ENCODE peak calls at places on chromosomes 7 and 10, in five cellular contexts. Z is PC-9, M is dorsolateral prefrontal cortex, V is WERI-Rb-1, X is IMR-90. H is an unnamed sample.
A peak's percentile ranks its signal among the peaks of the same experiment; 100 is the strongest.

GRCh38 chr7:100173806-100174495 is 3.2 kb downstream of the GPC2 start:
- DNase-seq in Z (no peak), M (no peak), V (no peak), X (no peak), H (no peak)

GRCh38 chr7:91504919-91505318 is 240.7 kb downstream of the FZD1 start:
- DNase-seq in Z (no peak), M (no peak), V (no peak), X (no peak), H (no peak)

GRCh38 chr10:86301431-86301830 is 65.2 kb downstream of the GRID1 start:
- DNase-seq in Z (no peak), M (no peak), V (peak; percentile 0), X (no peak), H (no peak)

GRCh38 chr7:88337556-88337955 is 30.9 kb upstream of the STEAP4 start:
- DNase-seq in Z (no peak), M (no peak), V (no peak), X (peak; percentile 8), H (no peak)

GRCh38 chr10:4121531-4122380 is 336.7 kb upstream of the KLF6 start:
- DNase-seq in Z (no peak), M (no peak), V (no peak), X (no peak), H (no peak)

GRCh38 chr7:48090095-48090805 is 1.2 kb downstream of the UPP1 start:
- DNase-seq in Z (peak; percentile 47), M (no peak), V (no peak), X (peak; percentile 34), H (no peak)

GRCh38 chr10:127757033-127757432 is 20.0 kb downstream of the FOXI2 start:
- DNase-seq in Z (no peak), M (no peak), V (no peak), X (no peak), H (no peak)

GRCh38 chr10:23368816-23369640 is 24.4 kb upstream of the C10orf67 start:
- DNase-seq in Z (no peak), M (no peak), V (no peak), X (no peak), H (no peak)

GRCh38 chr10:103563231-103564115 is 70.0 kb downstream of the NEURL1 start:
- DNase-seq in Z (no peak), M (no peak), V (no peak), X (no peak), H (no peak)

GRCh38 chr7:128210590-128211570 is 30.2 kb upstream of the LEP start:
- DNase-seq in Z (no peak), M (no peak), V (no peak), X (no peak), H (no peak)

GRCh38 chr7:1664711-1665591 is 5.1 kb upstream of the ELFN1 start:
- DNase-seq in Z (peak; percentile 66), M (peak; percentile 40), V (peak; percentile 87), X (peak; percentile 41), H (no peak)

GRCh38 chr10:100653238-100653956 is 92.0 kb upstream of the PAX2 start:
- DNase-seq in Z (no peak), M (no peak), V (no peak), X (no peak), H (no peak)

GRCh38 chr7:116501425-116502167 is 2.1 kb downstream of the CAV2 start:
- DNase-seq in Z (no peak), M (no peak), V (no peak), X (peak; percentile 76), H (no peak)

GRCh38 chr10:76632158-76633051 is 1005.2 kb downstream of the KCNMA1 start:
- DNase-seq in Z (peak; percentile 9), M (no peak), V (no peak), X (no peak), H (no peak)

GRCh38 chr7:133369130-133369529 is 116.3 kb downstream of the EXOC4 start:
- DNase-seq in Z (no peak), M (no peak), V (no peak), X (peak; percentile 47), H (no peak)

GRCh38 chr7:157827045-157827862 is 490.4 kb downstream of the DNAJB6 start:
- DNase-seq in Z (no peak), M (no peak), V (no peak), X (no peak), H (no peak)

GRCh38 chr7:32253245-32253644 is 183.0 kb upstream of the PDE1C start:
- DNase-seq in Z (no peak), M (no peak), V (no peak), X (no peak), H (no peak)

GRCh38 chr10:102997998-102998397 is 79.9 kb downstream of the CNNM2 start:
- DNase-seq in Z (no peak), M (no peak), V (no peak), X (no peak), H (no peak)

DNA sequence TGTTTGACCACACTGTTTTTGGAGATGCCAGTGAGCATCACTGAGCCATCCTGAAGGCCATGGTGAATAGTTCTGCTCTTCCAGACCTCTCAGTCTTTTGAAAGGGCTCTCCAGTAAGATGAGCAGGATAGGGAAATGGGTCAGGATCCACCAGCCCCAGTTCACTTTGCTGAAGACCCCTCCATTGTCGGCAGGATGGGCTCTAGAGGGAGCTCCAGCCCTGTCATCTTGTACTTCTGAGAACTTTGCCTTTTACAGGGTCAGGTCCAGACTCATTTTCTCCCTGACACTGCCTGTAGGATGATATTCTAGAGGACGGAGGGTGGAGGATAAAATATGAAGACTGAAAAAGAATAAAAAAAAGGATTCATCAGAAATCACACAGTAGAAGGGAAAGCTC is 13.1 kb downstream of the LHFPL3 start:
- DNase-seq in Z (no peak), M (no peak), V (peak; percentile 72), X (no peak), H (no peak)
- TF ChIP-seq CTCF in Z (no peak), M (peak; percentile 14), V (peak; percentile 78), X (no peak), H (no peak)

DNA sequence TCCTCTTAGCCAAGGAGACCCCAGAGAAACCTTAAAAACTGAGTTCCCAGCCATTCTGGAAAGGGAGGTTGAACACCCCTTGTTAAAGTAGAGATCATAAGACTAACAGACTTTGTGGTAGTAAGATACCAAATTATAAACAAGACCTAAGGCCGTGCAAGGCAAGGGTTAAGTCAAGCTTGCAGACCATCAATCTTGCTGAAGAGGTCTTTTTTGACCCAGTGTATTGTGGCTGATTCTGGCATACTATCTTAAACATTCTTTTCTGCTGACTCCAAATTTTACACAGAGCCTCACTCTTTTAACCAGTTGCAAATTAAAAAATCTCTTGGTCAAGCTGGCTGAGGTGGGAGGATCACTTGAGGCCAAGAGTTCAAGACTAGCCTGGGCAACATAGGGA is 1.2 kb upstream of the TBRG4 start:
- DNase-seq in Z (no peak), M (no peak), V (no peak), X (peak; percentile 42), H (no peak)
- H3K27ac ChIP-seq in Z (peak overlapping the region; percentile 82), M (peak overlapping the region; percentile 93), V (no peak overlapping the region), X (no peak overlapping the region), H (no peak overlapping the region)

GRCh38 chr10:97442277-97442676 is 3.5 kb downstream of the EXOSC1 start:
- DNase-seq in Z (no peak), M (no peak), V (no peak), X (no peak), H (no peak)

GRCh38 chr10:97450828-97451227 is 4.9 kb downstream of the ZDHHC16 start:
- DNase-seq in Z (no peak), M (no peak), V (no peak), X (no peak), H (no peak)

GRCh38 chr10:97445357-97445721 is 467 bp downstream of the EXOSC1 start:
- DNase-seq in Z (no peak), M (no peak), V (no peak), X (no peak), H (no peak)

GRCh38 chr10:97444212-97444611 is 1.6 kb downstream of the EXOSC1 start:
- DNase-seq in Z (no peak), M (no peak), V (no peak), X (no peak), H (no peak)

GRCh38 chr10:97445722-97446639 is at the start of the genes EXOSC1 and ZDHHC16:
- DNase-seq in Z (peak; percentile 85), M (peak; percentile 94), V (peak; percentile 95), X (peak; percentile 97), H (peak; percentile 86)
- TF ChIP-seq CTCF in Z (no peak), M (peak; percentile 22), V (no peak), X (peak; percentile 20), H (peak; percentile 12)

DNA sequence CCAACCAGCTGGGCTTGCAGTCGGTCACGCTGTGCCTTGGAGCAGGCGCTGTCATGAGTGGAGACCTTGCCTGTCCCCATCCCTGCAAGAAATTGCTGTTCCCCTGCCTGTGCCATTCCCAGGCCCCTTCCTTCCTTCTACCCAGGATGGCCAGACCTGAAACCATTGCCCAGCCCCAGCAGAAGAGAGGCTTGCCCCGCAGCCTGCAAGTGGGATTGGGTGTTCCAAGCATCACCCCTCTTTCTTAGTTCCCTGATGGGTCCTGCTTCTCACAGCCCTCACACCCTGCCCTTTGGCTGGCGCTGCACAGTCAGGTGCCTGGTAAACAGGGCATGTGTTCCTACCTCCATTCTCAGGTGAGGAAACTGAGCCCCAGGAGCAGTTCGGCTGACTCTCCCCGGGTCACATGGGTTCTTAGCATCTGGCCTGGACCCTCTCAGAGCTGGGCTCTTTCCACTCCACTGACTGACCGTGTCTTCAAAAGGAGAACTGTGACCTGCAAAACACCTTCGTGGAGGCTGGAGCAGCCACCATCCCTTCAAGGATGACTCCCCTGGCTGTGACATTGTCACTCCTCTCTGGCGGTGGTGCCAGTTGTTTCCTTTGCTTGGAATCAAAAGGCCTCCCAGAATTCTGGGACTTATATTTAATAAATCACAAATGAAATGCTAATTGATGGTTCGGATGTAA is 41.9 kb upstream of the PDCD4 start:
- DNase-seq in Z (no peak), M (no peak), V (no peak), X (no peak), H (no peak)
- H3K27ac ChIP-seq in Z (no peak overlapping the region), M (no peak overlapping the region), V (no peak overlapping the region), X (no peak overlapping the region), H (peak overlapping the region; percentile 81)

GRCh38 chr7:130277763-130278643 is 11.3 kb downstream of the CPA2 start:
- DNase-seq in Z (no peak), M (no peak), V (peak; percentile 90), X (peak; percentile 69), H (no peak)
- TF ChIP-seq CTCF in Z (peak; percentile 27), M (peak; percentile 42), V (peak; percentile 62), X (peak; percentile 57), H (peak; percentile 65)

GRCh38 chr7:23467281-23467680 is 3.0 kb downstream of the IGF2BP3 start:
- DNase-seq in Z (no peak), M (no peak), V (no peak), X (no peak), H (no peak)
- H3K27ac ChIP-seq in Z (peak overlapping the region; percentile 92), M (no peak overlapping the region), V (peak overlapping the region; percentile 99), X (peak overlapping the region; percentile 86), H (no peak overlapping the region)

DNA sequence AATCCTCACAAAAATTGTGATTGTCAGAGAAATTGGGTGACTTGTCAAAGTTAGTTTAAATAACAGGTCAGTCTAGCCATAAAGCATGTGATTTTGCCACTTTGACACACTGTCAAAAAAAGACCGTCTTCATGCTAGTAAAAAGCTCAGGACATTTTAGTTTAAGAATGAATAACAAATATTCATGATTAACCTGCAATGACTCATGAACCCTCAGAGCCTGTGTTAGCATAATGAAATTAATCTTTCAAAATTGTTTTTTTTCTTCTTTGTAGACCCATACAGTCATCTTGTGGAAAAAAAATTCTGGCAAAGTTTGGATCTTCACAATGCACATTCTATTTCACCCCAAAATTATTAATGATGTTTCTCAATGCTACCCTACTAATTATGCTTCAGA is 255.2 kb upstream of the POT1 start:
- DNase-seq in Z (no peak), M (no peak), V (no peak), X (no peak), H (no peak)
- TF ChIP-seq CTCF in Z (no peak), M (no peak), V (no peak), X (no peak), H (no peak)

H was measured in thoracic aorta.